ENCODE peak calls at places on chromosomes 4 and X, in four cellular contexts. One of them, this sample, is unnamed.

GRCh38 chrX:72554448-72555140 is 18.0 kb downstream of the HDAC8 start:
- DNase-seq in type B pancreatic cell: no peak
- DNase-seq in heart left ventricle: no peak
- DNase-seq in GM10248: no peak
- DNase-seq in this sample: peak

GRCh38 chr4:168710353-168710946 is 213.6 kb downstream of the PALLD start:
- DNase-seq in heart left ventricle: no peak
- DNase-seq in type B pancreatic cell: no peak
- DNase-seq in GM10248: no peak
- DNase-seq in this sample: peak

GRCh38 chr4:55768291-55768690 is 51.3 kb upstream of the EXOC1L start:
- DNase-seq in heart left ventricle: no peak
- DNase-seq in GM10248: no peak
- DNase-seq in type B pancreatic cell: no peak
- DNase-seq in this sample: no peak

GRCh38 chr4:69321153-69321729 is 41.0 kb downstream of the UGT2B28 start:
- DNase-seq in heart left ventricle: no peak
- DNase-seq in type B pancreatic cell: no peak
- DNase-seq in GM10248: no peak
- DNase-seq in this sample: no peak

GRCh38 chr4:80206541-80207171 is 9.4 kb downstream of the PRDM8 start:
- DNase-seq in GM10248: no peak
- DNase-seq in heart left ventricle: no peak
- DNase-seq in type B pancreatic cell: no peak
- DNase-seq in this sample: no peak

GRCh38 chr4:169846396-169846795 is 88.7 kb upstream of the HPF1 start:
- DNase-seq in type B pancreatic cell: no peak
- DNase-seq in heart left ventricle: no peak
- DNase-seq in GM10248: no peak
- DNase-seq in this sample: no peak

GRCh38 chr4:53380221-53380620 is 2.8 kb downstream of the FIP1L1 start:
- DNase-seq in type B pancreatic cell: no peak
- DNase-seq in heart left ventricle: no peak
- DNase-seq in GM10248: no peak
- DNase-seq in this sample: no peak

GRCh38 chrX:136176399-136176825 is 29.1 kb downstream of the FHL1 start:
- DNase-seq in type B pancreatic cell: no peak
- DNase-seq in GM10248: no peak
- DNase-seq in heart left ventricle: no peak
- DNase-seq in this sample: no peak

GRCh38 chr4:127809173-127809800 is 27.2 kb downstream of the HSPA4L start:
- DNase-seq in heart left ventricle: no peak
- DNase-seq in GM10248: no peak
- DNase-seq in type B pancreatic cell: no peak
- DNase-seq in this sample: no peak

GRCh38 chrX:55907968-55908607 is 190.5 kb downstream of the RRAGB start:
- DNase-seq in heart left ventricle: peak
- DNase-seq in type B pancreatic cell: peak
- DNase-seq in GM10248: peak
- DNase-seq in this sample: peak

GRCh38 chr4:172995161-172995560 is 173.4 kb upstream of the GALNT7 start:
- DNase-seq in heart left ventricle: no peak
- DNase-seq in GM10248: no peak
- DNase-seq in type B pancreatic cell: no peak
- DNase-seq in this sample: no peak

GRCh38 chr4:47519239-47519883 is 34.3 kb downstream of the ATP10D start:
- DNase-seq in type B pancreatic cell: no peak
- DNase-seq in GM10248: peak
- DNase-seq in heart left ventricle: no peak
- DNase-seq in this sample: peak

GRCh38 chr4:1356181-1356998 is 9.4 kb downstream of the UVSSA start:
- DNase-seq in GM10248: peak
- DNase-seq in type B pancreatic cell: no peak
- DNase-seq in heart left ventricle: peak
- DNase-seq in this sample: peak

GRCh38 chr4:23931489-23931830 is 41.6 kb upstream of the PPARGC1A start:
- DNase-seq in type B pancreatic cell: no peak
- DNase-seq in heart left ventricle: no peak
- DNase-seq in GM10248: no peak
- DNase-seq in this sample: no peak

GRCh38 chr4:145888393-145888792 is 50.2 kb downstream of the ZNF827 start:
- DNase-seq in type B pancreatic cell: no peak
- DNase-seq in heart left ventricle: no peak
- DNase-seq in GM10248: no peak
- DNase-seq in this sample: no peak

GRCh38 chrX:38048886-38049285 is 42.5 kb downstream of the SYTL5 start:
- DNase-seq in GM10248: no peak
- DNase-seq in heart left ventricle: no peak
- DNase-seq in type B pancreatic cell: no peak
- DNase-seq in this sample: no peak

GRCh38 chr4:8817813-8818062 is 53.9 kb downstream of the HMX1 start:
- DNase-seq in heart left ventricle: no peak
- DNase-seq in type B pancreatic cell: peak
- DNase-seq in GM10248: no peak
- DNase-seq in this sample: no peak

GRCh38 chrX:20620301-20620700 is 353.6 kb upstream of the RPS6KA3 start:
- DNase-seq in type B pancreatic cell: no peak
- DNase-seq in heart left ventricle: no peak
- DNase-seq in GM10248: no peak
- DNase-seq in this sample: no peak

GRCh38 chr4:81652069-81652478 is 180.4 kb upstream of the RASGEF1B start:
- DNase-seq in GM10248: no peak
- DNase-seq in type B pancreatic cell: no peak
- DNase-seq in heart left ventricle: no peak
- DNase-seq in this sample: no peak

GRCh38 chr4:3247399-3248177 is 1.4 kb upstream of the MSANTD1 start:
- DNase-seq in GM10248: no peak
- DNase-seq in heart left ventricle: no peak
- DNase-seq in type B pancreatic cell: no peak
- DNase-seq in this sample: no peak

GRCh38 chrX:116490091-116490490 is 27.3 kb upstream of the CT83 start:
- DNase-seq in GM10248: no peak
- DNase-seq in heart left ventricle: no peak
- DNase-seq in type B pancreatic cell: no peak
- DNase-seq in this sample: no peak

GRCh38 chr4:79241846-79242245 is 84.0 kb downstream of the NAA11 start:
- DNase-seq in GM10248: no peak
- DNase-seq in type B pancreatic cell: no peak
- DNase-seq in heart left ventricle: no peak
- DNase-seq in this sample: no peak

GRCh38 chr4:109676886-109677285 is 26.4 kb downstream of the CASP6 start:
- DNase-seq in GM10248: no peak
- DNase-seq in heart left ventricle: no peak
- DNase-seq in type B pancreatic cell: no peak
- DNase-seq in this sample: no peak
- TF ChIP-seq CTCF in GM10248: no peak
- TF ChIP-seq CTCF in heart left ventricle: no peak
- TF ChIP-seq CTCF in type B pancreatic cell: no peak
- TF ChIP-seq CTCF in this sample: no peak

GRCh38 chr4:30950737-30951136 is 230.6 kb downstream of the PCDH7 start:
- DNase-seq in type B pancreatic cell: no peak
- DNase-seq in heart left ventricle: no peak
- DNase-seq in GM10248: no peak
- DNase-seq in this sample: no peak
- TF ChIP-seq CTCF in type B pancreatic cell: no peak
- TF ChIP-seq CTCF in heart left ventricle: no peak
- TF ChIP-seq CTCF in GM10248: no peak
- TF ChIP-seq CTCF in this sample: no peak

GRCh38 chr4:32775049-32775448 is 2054.9 kb downstream of the PCDH7 start:
- DNase-seq in type B pancreatic cell: no peak
- DNase-seq in GM10248: no peak
- DNase-seq in heart left ventricle: no peak
- DNase-seq in this sample: no peak
- TF ChIP-seq CTCF in type B pancreatic cell: peak
- TF ChIP-seq CTCF in GM10248: peak
- TF ChIP-seq CTCF in heart left ventricle: no peak
- TF ChIP-seq CTCF in this sample: no peak

DNA sequence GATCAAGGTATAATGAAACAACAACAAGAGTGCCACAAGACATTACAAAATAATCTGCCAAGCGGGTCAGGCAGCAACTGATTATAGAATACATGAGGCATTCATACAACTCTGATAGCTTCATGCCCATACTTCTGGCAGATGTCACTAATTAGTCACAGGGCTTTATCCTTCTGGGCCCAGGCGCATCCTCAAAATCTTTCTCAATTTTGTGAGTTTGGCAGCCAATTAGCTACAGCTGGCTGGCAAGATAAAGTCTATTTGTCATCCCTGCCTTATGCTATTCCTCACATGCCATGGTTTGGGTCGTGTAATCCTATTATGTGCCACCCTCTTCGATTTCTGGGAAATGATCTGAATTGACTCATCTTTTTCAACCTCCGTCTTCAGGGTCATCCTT is 254.3 kb downstream of the PACRGL start:
- DNase-seq in GM10248: no peak
- DNase-seq in type B pancreatic cell: no peak
- DNase-seq in heart left ventricle: no peak
- DNase-seq in this sample: no peak
- TF ChIP-seq CTCF in GM10248: no peak
- TF ChIP-seq CTCF in type B pancreatic cell: no peak
- TF ChIP-seq CTCF in heart left ventricle: no peak
- TF ChIP-seq CTCF in this sample: no peak

GRCh38 chr4:152824561-152824960 is 44.8 kb downstream of the ARFIP1 start:
- DNase-seq in GM10248: no peak
- DNase-seq in heart left ventricle: no peak
- DNase-seq in type B pancreatic cell: no peak
- DNase-seq in this sample: no peak
- TF ChIP-seq CTCF in GM10248: no peak
- TF ChIP-seq CTCF in heart left ventricle: no peak
- TF ChIP-seq CTCF in type B pancreatic cell: no peak
- TF ChIP-seq CTCF in this sample: no peak

GRCh38 chr4:68079918-68080317 is 49.8 kb downstream of the TMPRSS11F start:
- DNase-seq in heart left ventricle: no peak
- DNase-seq in type B pancreatic cell: no peak
- DNase-seq in GM10248: no peak
- DNase-seq in this sample: no peak
- TF ChIP-seq CTCF in heart left ventricle: no peak
- TF ChIP-seq CTCF in type B pancreatic cell: peak
- TF ChIP-seq CTCF in GM10248: no peak
- TF ChIP-seq CTCF in this sample: no peak

This sample was measured in activated CD8-positive, alpha-beta T cell treated with anti-CD3 and anti-CD28 coated beads for 36 hours.